ENCODE peak calls at places on chromosomes 1 and 21, in nine cellular contexts. U, F, Z, Y, R, C, Q, K and A are unnamed samples.

GRCh38 chr1:6269997-6270401 is 9.1 kb upstream of the GPR153 start:
- DNase-seq in Z (no peak), K (no peak), R (no peak), Y (no peak), F (no peak), C (no peak), Q (peak), U (no peak), A (no peak)

GRCh38 chr1:32741417-32742131 is 39.0 kb upstream of the SYNC start:
- DNase-seq in Q (peak), R (no peak), K (no peak), F (no peak), C (no peak), Y (no peak), U (peak), Z (no peak), A (no peak)

GRCh38 chr1:246335126-246335525 is 172.0 kb downstream of the SMYD3 start:
- DNase-seq in F (no peak), Y (no peak), Z (no peak), Q (no peak), U (no peak), R (no peak), C (no peak), K (no peak), A (no peak)

GRCh38 chr21:42931560-42932235 is 6.3 kb upstream of the ERVH48-1 start:
- DNase-seq in Z (no peak), C (no peak), F (no peak), Y (no peak), Q (no peak), U (no peak), R (no peak), K (no peak), A (no peak)

GRCh38 chr1:215081566-215082531 is 688 bp upstream of the KCNK2 start:
- DNase-seq in Y (peak), U (no peak), K (no peak), F (no peak), R (no peak), C (no peak), Q (no peak), Z (no peak), A (no peak)

GRCh38 chr1:156659672-156659993 is 17.6 kb downstream of the NES start:
- DNase-seq in C (no peak), R (no peak), Y (no peak), K (no peak), F (no peak), U (no peak), Z (no peak), Q (no peak), A (no peak)

GRCh38 chr1:16082283-16083038 is 9.0 kb upstream of the FAM131C start:
- DNase-seq in Q (peak), C (no peak), K (peak), U (peak), R (peak), Z (no peak), F (peak), Y (peak), A (no peak)

GRCh38 chr1:20370628-20371200 is 80.0 kb downstream of the VWA5B1 start:
- DNase-seq in C (no peak), Q (peak), K (no peak), R (no peak), Z (peak), Y (no peak), F (peak), U (no peak), A (no peak)

GRCh38 chr1:22907528-22907927 is 65.1 kb downstream of the LACTBL1 start:
- DNase-seq in Z (no peak), K (no peak), F (no peak), C (no peak), Y (no peak), Q (no peak), R (no peak), U (no peak), A (no peak)

GRCh38 chr1:231603598-231604275 is 22.9 kb upstream of the DISC1 start:
- DNase-seq in Z (no peak), R (peak), Q (peak), F (no peak), K (no peak), Y (peak), C (peak), U (peak), A (no peak)

GRCh38 chr1:156709743-156710489 is 4.5 kb upstream of the CRABP2 start:
- DNase-seq in Q (no peak), K (no peak), Y (peak), R (no peak), C (no peak), Z (no peak), F (no peak), U (no peak), A (no peak)

GRCh38 chr1:982765-983436 is 1.0 kb upstream of the PERM1 start:
- DNase-seq in Q (no peak), F (no peak), U (no peak), R (no peak), Z (no peak), Y (no peak), K (no peak), C (no peak), A (no peak)

GRCh38 chr1:156427858-156428257 is 58.8 kb downstream of the RHBG start:
- DNase-seq in R (no peak), Y (no peak), K (no peak), Q (no peak), F (no peak), U (no peak), Z (no peak), C (no peak), A (no peak)

GRCh38 chr1:67732750-67733151 is 47.8 kb downstream of the GADD45A start:
- DNase-seq in C (no peak), Z (no peak), Y (no peak), U (no peak), R (no peak), K (no peak), Q (no peak), F (no peak), A (no peak)

GRCh38 chr1:23777979-23778814 is at the start of gene PITHD1:
- DNase-seq in C (peak), F (no peak), U (peak), Z (peak), K (peak), Y (peak), Q (peak), R (peak), A (peak)

GRCh38 chr1:116122955-116123757 is 12.0 kb downstream of the MAB21L3 start:
- DNase-seq in C (peak), U (no peak), K (no peak), R (no peak), Q (no peak), F (peak), Z (no peak), Y (no peak), A (no peak)

GRCh38 chr21:41501919-41502318 is 6.0 kb downstream of the TMPRSS2 start:
- DNase-seq in U (no peak), Q (peak), R (no peak), C (peak), K (no peak), Y (no peak), Z (no peak), F (no peak), A (no peak)

GRCh38 chr1:227941509-227942020 is 6.2 kb downstream of the WNT9A start:
- DNase-seq in Q (no peak), Y (peak), K (no peak), R (no peak), Z (peak), U (no peak), C (no peak), F (no peak), A (no peak)

GRCh38 chr1:158285756-158286241 is 3.9 kb upstream of the CD1C start:
- DNase-seq in F (no peak), K (peak), U (no peak), C (no peak), R (no peak), Z (no peak), Q (no peak), Y (peak), A (no peak)

GRCh38 chr1:198657550-198658064 is 18.8 kb downstream of the PTPRC start:
- DNase-seq in F (peak), K (no peak), Q (no peak), C (peak), U (no peak), Y (no peak), Z (no peak), R (peak), A (no peak)

GRCh38 chr1:30462826-30463425 is 260.5 kb downstream of the MATN1 start:
- DNase-seq in Z (peak), U (no peak), F (no peak), C (no peak), K (no peak), Y (peak), R (no peak), Q (no peak), A (no peak)

GRCh38 chr1:3145489-3146325 is 76.7 kb downstream of the PRDM16 start:
- DNase-seq in F (no peak), R (no peak), K (no peak), U (no peak), Q (no peak), Z (no peak), C (no peak), Y (peak), A (no peak)

GRCh38 chr1:2594001-2594640 is 7.5 kb downstream of the PRXL2B start:
- DNase-seq in Y (no peak), F (no peak), Q (peak), U (no peak), Z (no peak), C (no peak), K (no peak), R (no peak), A (no peak)

GRCh38 chr1:240086726-240087125 is 5.0 kb upstream of the FMN2 start:
- DNase-seq in F (no peak), K (no peak), U (no peak), R (no peak), Y (no peak), C (no peak), Z (no peak), Q (no peak), A (no peak)

GRCh38 chr1:179447489-179447888 is 81.7 kb downstream of the AXDND1 start:
- DNase-seq in Z (no peak), K (no peak), C (no peak), F (no peak), Y (no peak), Q (no peak), U (peak), R (no peak), A (no peak)

GRCh38 chr1:6507461-6507911 is 16.0 kb upstream of the PLEKHG5 start:
- DNase-seq in Z (no peak), F (no peak), Q (no peak), C (no peak), U (no peak), R (no peak), K (no peak), Y (no peak), A (no peak)

GRCh38 chr1:225652726-225653462 is at the start of gene ENAH:
- DNase-seq in F (no peak), U (peak), Y (peak), Q (peak), R (peak), K (peak), C (peak), Z (peak), A (no peak)

GRCh38 chr1:229282295-229282823 is 11.4 kb downstream of the RAB4A start:
- DNase-seq in C (no peak), F (no peak), Q (no peak), R (no peak), U (no peak), Y (no peak), K (no peak), Z (no peak), A (no peak)

GRCh38 chr1:14849038-14849437 is 250.6 kb downstream of the KAZN start:
- DNase-seq in K (no peak), R (no peak), Q (no peak), Z (no peak), U (no peak), C (no peak), Y (no peak), F (peak), A (no peak)